ENCODE peak calls at places on chromosomes 7 and 10, in seven cellular contexts. One of them, this sample, is unnamed.

GRCh38 chr7:90580051-90580450 is 16.1 kb upstream of the CDK14 start:
- DNase-seq in HepG2: no peak
- DNase-seq in IMR-90: no peak
- DNase-seq in GM12878: no peak
- DNase-seq in K562: no peak
- DNase-seq in H1: no peak
- DNase-seq in HCT116: no peak
- DNase-seq in this sample: no peak

GRCh38 chr10:48608279-48608681 is 3.4 kb upstream of the ARHGAP22 start:
- DNase-seq in HCT116: peak; percentile 34
- DNase-seq in H1: peak; percentile 76
- DNase-seq in GM12878: peak; percentile 48
- DNase-seq in K562: peak; percentile 73
- DNase-seq in HepG2: peak; percentile 6
- DNase-seq in IMR-90: no peak
- DNase-seq in this sample: no peak

GRCh38 chr7:44057849-44058758 is 7.3 kb downstream of the PGAM2 start:
- DNase-seq in GM12878: no peak
- DNase-seq in HCT116: no peak
- DNase-seq in IMR-90: no peak
- DNase-seq in HepG2: no peak
- DNase-seq in K562: no peak
- DNase-seq in H1: no peak
- DNase-seq in this sample: no peak

GRCh38 chr10:86013568-86013967 is 353.0 kb downstream of the GRID1 start:
- DNase-seq in H1: no peak
- DNase-seq in K562: no peak
- DNase-seq in HepG2: no peak
- DNase-seq in GM12878: no peak
- DNase-seq in HCT116: no peak
- DNase-seq in IMR-90: no peak
- DNase-seq in this sample: no peak

GRCh38 chr7:154598405-154598804 is 404.5 kb downstream of the PAXIP1 start:
- DNase-seq in HCT116: no peak
- DNase-seq in K562: no peak
- DNase-seq in H1: no peak
- DNase-seq in GM12878: no peak
- DNase-seq in HepG2: no peak
- DNase-seq in IMR-90: no peak
- DNase-seq in this sample: no peak

GRCh38 chr10:101301111-101301731 is 52.7 kb upstream of the BTRC start:
- DNase-seq in HepG2: peak; percentile 51
- DNase-seq in K562: peak; percentile 62
- DNase-seq in H1: peak; percentile 70
- DNase-seq in IMR-90: peak; percentile 44
- DNase-seq in GM12878: no peak
- DNase-seq in HCT116: peak; percentile 63
- DNase-seq in this sample: peak; percentile 44

GRCh38 chr10:97547889-97548485 is 24.6 kb upstream of the ANKRD2 start:
- DNase-seq in GM12878: no peak
- DNase-seq in K562: no peak
- DNase-seq in IMR-90: peak; percentile 43
- DNase-seq in HCT116: no peak
- DNase-seq in H1: no peak
- DNase-seq in HepG2: no peak
- DNase-seq in this sample: no peak

GRCh38 chr10:101693701-101694055 is 1.3 kb downstream of the FBXW4 start:
- DNase-seq in HCT116: no peak
- DNase-seq in GM12878: no peak
- DNase-seq in H1: no peak
- DNase-seq in K562: peak; percentile 26
- DNase-seq in HepG2: peak; percentile 44
- DNase-seq in IMR-90: peak; percentile 60
- DNase-seq in this sample: no peak

GRCh38 chr10:33509231-33509871 is 174.9 kb upstream of the NRP1 start:
- DNase-seq in HCT116: peak; percentile 56
- DNase-seq in K562: peak; percentile 20
- DNase-seq in H1: no peak
- DNase-seq in HepG2: peak; percentile 92
- DNase-seq in GM12878: peak; percentile 25
- DNase-seq in IMR-90: peak; percentile 84
- DNase-seq in this sample: peak; percentile 95

GRCh38 chr10:126398924-126399323 is 10.6 kb upstream of the ADAM12 start:
- DNase-seq in GM12878: no peak
- DNase-seq in HCT116: no peak
- DNase-seq in HepG2: no peak
- DNase-seq in H1: no peak
- DNase-seq in K562: no peak
- DNase-seq in IMR-90: no peak
- DNase-seq in this sample: no peak

GRCh38 chr10:24238527-24239247 is 29.7 kb downstream of the KIAA1217 start:
- DNase-seq in IMR-90: no peak
- DNase-seq in HepG2: no peak
- DNase-seq in H1: no peak
- DNase-seq in K562: no peak
- DNase-seq in GM12878: no peak
- DNase-seq in HCT116: no peak
- DNase-seq in this sample: no peak

GRCh38 chr10:12631216-12631615 is 281.9 kb downstream of the CAMK1D start:
- DNase-seq in H1: no peak
- DNase-seq in HCT116: no peak
- DNase-seq in GM12878: no peak
- DNase-seq in HepG2: peak; percentile 32
- DNase-seq in K562: no peak
- DNase-seq in IMR-90: peak; percentile 10
- DNase-seq in this sample: no peak

GRCh38 chr10:102769375-102770107 is 25.8 kb downstream of the WBP1L start:
- DNase-seq in HCT116: no peak
- DNase-seq in GM12878: no peak
- DNase-seq in IMR-90: peak; percentile 40
- DNase-seq in H1: no peak
- DNase-seq in HepG2: peak; percentile 96
- DNase-seq in K562: peak; percentile 32
- DNase-seq in this sample: no peak

GRCh38 chr7:130853503-130854279 is 119.7 kb upstream of the KLF14 start:
- DNase-seq in GM12878: no peak
- DNase-seq in K562: no peak
- DNase-seq in HCT116: peak; percentile 96
- DNase-seq in HepG2: peak; percentile 16
- DNase-seq in H1: no peak
- DNase-seq in IMR-90: peak; percentile 69
- DNase-seq in this sample: no peak

GRCh38 chr7:148256433-148256832 is 334.1 kb upstream of the C7orf33 start:
- DNase-seq in HepG2: no peak
- DNase-seq in H1: no peak
- DNase-seq in K562: no peak
- DNase-seq in IMR-90: no peak
- DNase-seq in HCT116: no peak
- DNase-seq in GM12878: no peak
- DNase-seq in this sample: no peak

GRCh38 chr7:137160236-137160635 is 183.3 kb downstream of the PTN start:
- DNase-seq in HCT116: no peak
- DNase-seq in HepG2: no peak
- DNase-seq in H1: no peak
- DNase-seq in K562: no peak
- DNase-seq in IMR-90: no peak
- DNase-seq in GM12878: no peak
- DNase-seq in this sample: no peak

GRCh38 chr7:157990226-157990877 is 597.3 kb downstream of the PTPRN2 start:
- DNase-seq in HCT116: no peak
- DNase-seq in K562: no peak
- DNase-seq in GM12878: no peak
- DNase-seq in H1: no peak
- DNase-seq in HepG2: no peak
- DNase-seq in IMR-90: no peak
- DNase-seq in this sample: no peak

GRCh38 chr7:15305002-15305600 is 256.7 kb downstream of the AGMO start:
- DNase-seq in HepG2: peak; percentile 33
- DNase-seq in K562: peak; percentile 4
- DNase-seq in HCT116: peak; percentile 33
- DNase-seq in IMR-90: peak; percentile 39
- DNase-seq in H1: no peak
- DNase-seq in GM12878: no peak
- DNase-seq in this sample: peak; percentile 65

GRCh38 chr10:32489935-32490334 is 44.0 kb downstream of the CCDC7 start:
- DNase-seq in K562: no peak
- DNase-seq in GM12878: no peak
- DNase-seq in IMR-90: peak; percentile 1
- DNase-seq in HCT116: no peak
- DNase-seq in HepG2: no peak
- DNase-seq in H1: no peak
- DNase-seq in this sample: no peak

GRCh38 chr10:71852335-71852937 is 1.4 kb upstream of the PSAP start:
- DNase-seq in GM12878: no peak
- DNase-seq in HCT116: no peak
- DNase-seq in IMR-90: no peak
- DNase-seq in K562: no peak
- DNase-seq in HepG2: no peak
- DNase-seq in H1: no peak
- DNase-seq in this sample: no peak

GRCh38 chr10:69407621-69408301 is 9.0 kb downstream of the TACR2 start:
- DNase-seq in H1: peak; percentile 65
- DNase-seq in K562: no peak
- DNase-seq in HCT116: no peak
- DNase-seq in HepG2: no peak
- DNase-seq in GM12878: no peak
- DNase-seq in IMR-90: no peak
- DNase-seq in this sample: peak; percentile 31

GRCh38 chr7:155711081-155711480 is 66.6 kb downstream of the RBM33 start:
- DNase-seq in HCT116: no peak
- DNase-seq in H1: no peak
- DNase-seq in IMR-90: no peak
- DNase-seq in K562: no peak
- DNase-seq in HepG2: no peak
- DNase-seq in GM12878: no peak
- DNase-seq in this sample: no peak

GRCh38 chr7:99829520-99830160 is 1.8 kb downstream of the CYP3A43 start:
- DNase-seq in GM12878: peak; percentile 23
- DNase-seq in HCT116: no peak
- DNase-seq in H1: no peak
- DNase-seq in K562: no peak
- DNase-seq in HepG2: peak; percentile 96
- DNase-seq in IMR-90: no peak
- DNase-seq in this sample: no peak

GRCh38 chr7:47979145-47979831 is at the start of gene HUS1:
- DNase-seq in HepG2: peak; percentile 80
- DNase-seq in K562: peak; percentile 94
- DNase-seq in H1: peak; percentile 98
- DNase-seq in IMR-90: peak; percentile 81
- DNase-seq in HCT116: peak; percentile 78
- DNase-seq in GM12878: peak; percentile 68
- DNase-seq in this sample: peak; percentile 52
- TF ChIP-seq POLR2A in HepG2: peak; percentile 78
- TF ChIP-seq POLR2A in K562: peak; percentile 95
- TF ChIP-seq POLR2A in H1: peak; percentile 84
- TF ChIP-seq POLR2A in IMR-90: peak; percentile 90
- TF ChIP-seq POLR2A in HCT116: peak; percentile 49
- TF ChIP-seq POLR2A in GM12878: peak; percentile 98
- TF ChIP-seq POLR2A in this sample: peak; percentile 43

GRCh38 chr7:117362294-117362693 is 39.4 kb upstream of the WNT2 start:
- DNase-seq in HepG2: no peak
- DNase-seq in GM12878: no peak
- DNase-seq in H1: no peak
- DNase-seq in IMR-90: no peak
- DNase-seq in HCT116: no peak
- DNase-seq in K562: no peak
- DNase-seq in this sample: no peak

DNA sequence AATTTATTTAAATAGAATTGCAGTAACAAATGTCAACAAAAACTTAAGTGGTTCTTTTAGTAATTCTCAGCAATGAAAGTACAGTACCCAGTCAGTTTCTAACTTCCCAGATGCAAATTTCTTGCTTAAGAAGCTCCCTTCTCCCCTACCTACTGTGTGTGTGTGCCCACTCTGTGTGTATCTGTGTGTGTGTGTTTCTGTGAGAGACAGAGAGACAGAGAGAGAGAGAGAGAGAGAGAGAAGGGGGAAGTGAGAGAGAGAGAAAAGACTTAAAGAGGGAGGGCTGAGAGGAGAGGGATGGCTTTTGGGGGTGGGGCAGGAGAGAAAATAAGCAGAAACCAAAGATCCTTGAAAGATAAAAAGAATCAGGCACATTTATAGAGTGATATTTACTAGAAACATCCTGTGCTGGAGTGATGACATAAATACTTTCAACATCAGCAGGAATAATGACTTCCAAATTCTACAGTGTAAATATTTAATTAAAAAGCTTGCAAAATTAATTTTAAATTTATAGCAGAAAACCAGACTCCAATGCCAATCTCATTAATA is 41.4 kb upstream of the WNT2 start:
- DNase-seq in HepG2: no peak
- DNase-seq in GM12878: no peak
- DNase-seq in HCT116: no peak
- DNase-seq in IMR-90: no peak
- DNase-seq in K562: no peak
- DNase-seq in H1: no peak
- DNase-seq in this sample: no peak
- H3K4me1 ChIP-seq in HepG2: no peaks in the 10 kb centered on the region
- H3K4me1 ChIP-seq in GM12878: no peaks in the 10 kb centered on the region
- H3K4me1 ChIP-seq in HCT116: no peaks in the 10 kb centered on the region
- H3K4me1 ChIP-seq in IMR-90: peaks cover 3% of the 10 kb centered on the region
- H3K4me1 ChIP-seq in K562: no peaks in the 10 kb centered on the region
- H3K4me1 ChIP-seq in H1: no peaks in the 10 kb centered on the region
- H3K4me1 ChIP-seq in this sample: no peaks in the 10 kb centered on the region

GRCh38 chr10:5297466-5297865 is 67.3 kb upstream of the UCN3 start:
- DNase-seq in HepG2: no peak
- DNase-seq in GM12878: no peak
- DNase-seq in K562: no peak
- DNase-seq in IMR-90: no peak
- DNase-seq in HCT116: no peak
- DNase-seq in H1: no peak
- DNase-seq in this sample: peak; percentile 24

GRCh38 chr10:5303504-5303903 is 61.3 kb upstream of the UCN3 start:
- DNase-seq in GM12878: no peak
- DNase-seq in IMR-90: no peak
- DNase-seq in H1: no peak
- DNase-seq in HCT116: no peak
- DNase-seq in K562: no peak
- DNase-seq in HepG2: no peak
- DNase-seq in this sample: no peak

GRCh38 chr10:5305374-5305773 is 59.4 kb upstream of the UCN3 start:
- DNase-seq in H1: no peak
- DNase-seq in IMR-90: no peak
- DNase-seq in HCT116: no peak
- DNase-seq in HepG2: no peak
- DNase-seq in GM12878: no peak
- DNase-seq in K562: no peak
- DNase-seq in this sample: no peak

GRCh38 chr10:5297996-5298395 is 66.8 kb upstream of the UCN3 start:
- DNase-seq in K562: no peak
- DNase-seq in HCT116: no peak
- DNase-seq in IMR-90: no peak
- DNase-seq in GM12878: no peak
- DNase-seq in H1: no peak
- DNase-seq in HepG2: no peak
- DNase-seq in this sample: no peak

GRCh38 chr10:5299950-5300349 is 64.8 kb upstream of the UCN3 start:
- DNase-seq in IMR-90: peak; percentile 8
- DNase-seq in H1: no peak
- DNase-seq in HepG2: no peak
- DNase-seq in HCT116: no peak
- DNase-seq in K562: no peak
- DNase-seq in GM12878: no peak
- DNase-seq in this sample: no peak
- H2AFZ ChIP-seq in IMR-90: no peak overlapping the region
- H2AFZ ChIP-seq in H1: no peak overlapping the region
- H2AFZ ChIP-seq in HepG2: no peak overlapping the region
- H2AFZ ChIP-seq in HCT116: no peak overlapping the region
- H2AFZ ChIP-seq in K562: no peak overlapping the region
- H2AFZ ChIP-seq in GM12878: no peak overlapping the region
- H2AFZ ChIP-seq in this sample: no peak overlapping the region

GRCh38 chr7:36303202-36304098 is 86.2 kb upstream of the ANLN start:
- DNase-seq in IMR-90: peak; percentile 95
- DNase-seq in GM12878: no peak
- DNase-seq in H1: no peak
- DNase-seq in K562: no peak
- DNase-seq in HCT116: peak; percentile 83
- DNase-seq in HepG2: peak; percentile 59
- DNase-seq in this sample: peak; percentile 54
- TF ChIP-seq POLR2A in IMR-90: no peak
- TF ChIP-seq POLR2A in GM12878: no peak
- TF ChIP-seq POLR2A in H1: no peak
- TF ChIP-seq POLR2A in K562: no peak
- TF ChIP-seq POLR2A in HCT116: no peak
- TF ChIP-seq POLR2A in HepG2: no peak
- TF ChIP-seq POLR2A in this sample: no peak